ENCODE peak calls at places on chromosomes 12 and 14, in nine cellular contexts. O, X, J, Z, A, G, U, P and M are unnamed samples.
A peak's percentile ranks its signal among the peaks of the same experiment; 100 is the strongest.

GRCh38 chr14:104882325-104882973 is 17.4 kb downstream of the CEP170B start:
- DNase-seq in O (no peak), X (peak; percentile 70), J (peak; percentile 62), Z (peak; percentile 55), A (no peak), G (no peak), U (peak; percentile 26), P (no peak), M (peak; percentile 92)

GRCh38 chr14:24366664-24367505 is 1.1 kb upstream of the NFATC4 start:
- DNase-seq in O (peak; percentile 97), X (peak; percentile 85), J (peak; percentile 98), Z (peak; percentile 94), A (peak; percentile 89), G (no peak), U (peak; percentile 93), P (no peak), M (peak; percentile 55)

GRCh38 chr12:88420460-88420859 is 159.8 kb downstream of the KITLG start:
- DNase-seq in O (peak; percentile 91), X (no peak), J (no peak), Z (no peak), A (peak; percentile 74), G (no peak), U (no peak), P (peak; percentile 55), M (peak; percentile 10)

GRCh38 chr14:70811065-70811464 is 1.8 kb upstream of the MAP3K9 start:
- DNase-seq in O (no peak), X (no peak), J (no peak), Z (no peak), A (no peak), G (no peak), U (no peak), P (peak; percentile 29), M (no peak)

GRCh38 chr12:716506-716905 is 35.9 kb upstream of the WNK1 start:
- DNase-seq in O (no peak), X (no peak), J (no peak), Z (no peak), A (no peak), G (no peak), U (no peak), P (no peak), M (no peak)

GRCh38 chr12:26831959-26832816 is 806 bp downstream of the ITPR2 start:
- DNase-seq in O (peak; percentile 37), X (peak; percentile 55), J (peak; percentile 77), Z (peak; percentile 74), A (peak; percentile 79), G (peak; percentile 46), U (peak; percentile 86), P (peak; percentile 70), M (peak; percentile 58)

GRCh38 chr14:22545842-22546721 is 42.9 kb downstream of the DAD1 start:
- DNase-seq in O (peak; percentile 20), X (no peak), J (no peak), Z (no peak), A (peak; percentile 84), G (peak; percentile 52), U (no peak), P (no peak), M (no peak)

GRCh38 chr14:95250936-95251335 is 68.8 kb downstream of the CLMN start:
- DNase-seq in O (no peak), X (no peak), J (no peak), Z (no peak), A (no peak), G (no peak), U (no peak), P (no peak), M (no peak)

GRCh38 chr12:106380954-106381353 is 23.4 kb downstream of the POLR3B start:
- DNase-seq in O (no peak), X (no peak), J (no peak), Z (no peak), A (no peak), G (no peak), U (no peak), P (no peak), M (no peak)

GRCh38 chr14:51564460-51564859 is 87.2 kb upstream of the FRMD6 start:
- DNase-seq in O (no peak), X (no peak), J (peak; percentile 9), Z (no peak), A (no peak), G (no peak), U (no peak), P (no peak), M (no peak)

GRCh38 chr12:105067511-105068031 is 16.7 kb downstream of the ALDH1L2 start:
- DNase-seq in O (no peak), X (no peak), J (peak; percentile 4), Z (no peak), A (peak; percentile 14), G (no peak), U (no peak), P (no peak), M (no peak)

GRCh38 chr14:100531152-100531551 is 56.1 kb downstream of the BEGAIN start:
- DNase-seq in O (no peak), X (no peak), J (no peak), Z (no peak), A (no peak), G (no peak), U (no peak), P (no peak), M (no peak)

GRCh38 chr14:70045715-70046535 is 142.8 kb downstream of the SLC8A3 start:
- DNase-seq in O (peak; percentile 24), X (peak; percentile 54), J (peak; percentile 34), Z (peak; percentile 73), A (peak; percentile 33), G (no peak), U (peak; percentile 81), P (peak; percentile 15), M (no peak)

GRCh38 chr14:89187501-89187900 is 229.5 kb downstream of the FOXN3 start:
- DNase-seq in O (no peak), X (no peak), J (no peak), Z (no peak), A (no peak), G (no peak), U (no peak), P (no peak), M (no peak)

GRCh38 chr14:37593496-37594237 is 1.4 kb downstream of the FOXA1 start:
- DNase-seq in O (no peak), X (no peak), J (no peak), Z (no peak), A (no peak), G (no peak), U (no peak), P (no peak), M (no peak)

GRCh38 chr14:104967414-104968152 is 10.6 kb downstream of the AHNAK2 start:
- DNase-seq in O (no peak), X (no peak), J (no peak), Z (no peak), A (no peak), G (no peak), U (peak; percentile 70), P (no peak), M (no peak)

GRCh38 chr14:44803239-44803905 is 158.4 kb downstream of the KLHL28 start:
- DNase-seq in O (peak; percentile 57), X (peak; percentile 29), J (peak; percentile 32), Z (no peak), A (peak; percentile 18), G (no peak), U (no peak), P (peak; percentile 57), M (peak; percentile 10)

GRCh38 chr12:122099856-122100255 is 21.3 kb downstream of the MLXIP start:
- DNase-seq in O (no peak), X (no peak), J (no peak), Z (no peak), A (no peak), G (no peak), U (no peak), P (no peak), M (no peak)

GRCh38 chr14:25607095-25607657 is 557.2 kb upstream of the STXBP6 start:
- DNase-seq in O (no peak), X (no peak), J (no peak), Z (no peak), A (no peak), G (no peak), U (no peak), P (no peak), M (no peak)